ENCODE peak calls at places on chromosomes 2 and 18, in five cellular contexts. R is spleen, I is GM12878, D is breast epithelium, L is HCT116. A is an unnamed sample. For H3K27me3, the result is how much of the 10 kb centered on the place peaks cover.

GRCh38 chr2:240991378-240992263 is 6.8 kb upstream of the SNED1 start:
- DNase-seq in I (no peak), L (peak), D (peak), R (peak), A (peak)

GRCh38 chr2:139209586-139209985 is 429.4 kb upstream of the NXPH2 start:
- DNase-seq in I (no peak), L (no peak), D (no peak), R (no peak), A (no peak)

GRCh38 chr2:236867441-236868260 is 218.0 kb upstream of the COPS8 start:
- DNase-seq in D (peak), L (no peak), I (no peak), R (no peak), A (peak)

GRCh38 chr2:233418761-233419625 is 64.7 kb downstream of the DGKD start:
- DNase-seq in D (no peak), L (peak), I (peak), R (peak), A (peak)

GRCh38 chr2:147909178-147909577 is 64.3 kb downstream of the ACVR2A start:
- DNase-seq in R (no peak), I (no peak), L (no peak), D (no peak), A (no peak)

GRCh38 chr2:9297156-9297555 is 90.5 kb downstream of the ASAP2 start:
- DNase-seq in D (no peak), L (no peak), I (no peak), R (peak), A (no peak)

GRCh38 chr2:71940695-71941094 is 207.0 kb downstream of the CYP26B1 start:
- DNase-seq in L (no peak), R (no peak), D (no peak), I (no peak), A (no peak)

GRCh38 chr2:100321881-100322820 is at the start of gene LONRF2:
- DNase-seq in R (peak), I (no peak), D (peak), L (no peak), A (no peak)

GRCh38 chr2:190791983-190792575 is 88.5 kb upstream of the GLS start:
- DNase-seq in D (no peak), R (no peak), L (no peak), I (no peak), A (no peak)

GRCh38 chr2:43051316-43051715 is 175.1 kb downstream of the ZFP36L2 start:
- DNase-seq in L (peak), D (no peak), R (peak), I (no peak), A (peak)

GRCh38 chr2:143521404-143521803 is 392.2 kb downstream of the ARHGAP15 start:
- DNase-seq in D (no peak), I (no peak), L (no peak), R (no peak), A (no peak)

GRCh38 chr2:106638043-106638442 is 150.9 kb downstream of the CD8B2 start:
- DNase-seq in I (no peak), L (no peak), R (no peak), D (no peak), A (no peak)

GRCh38 chr18:27244259-27244658 is 59.2 kb upstream of the CHST9 start:
- DNase-seq in I (no peak), R (no peak), L (no peak), D (no peak), A (no peak)

GRCh38 chr2:128630974-128631697 is 312.5 kb upstream of the HS6ST1 start:
- DNase-seq in D (peak), I (no peak), R (peak), L (no peak), A (peak)

GRCh38 chr18:54906636-54907180 is 52.6 kb downstream of the CCDC68 start:
- DNase-seq in R (no peak), I (no peak), D (no peak), L (no peak), A (no peak)

GRCh38 chr18:362914-363295 is 95.1 kb upstream of the THOC1 start:
- DNase-seq in D (no peak), R (no peak), I (no peak), L (no peak), A (no peak)

GRCh38 chr2:121828281-121828731 is 72.9 kb downstream of the TSN start:
- DNase-seq in L (no peak), I (no peak), R (no peak), D (no peak), A (no peak)

GRCh38 chr18:78238404-78239089 is 741.1 kb upstream of the SALL3 start:
- DNase-seq in L (no peak), R (no peak), D (no peak), I (no peak), A (no peak)

GRCh38 chr2:75047189-75047812 is 88.9 kb downstream of the POLE4 start:
- DNase-seq in D (no peak), L (no peak), R (no peak), I (no peak), A (no peak)

GRCh38 chr2:149200109-149200520 is 130.3 kb upstream of the LYPD6 start:
- DNase-seq in R (no peak), I (no peak), L (no peak), D (no peak), A (no peak)

GRCh38 chr2:15601681-15602080 is 10.0 kb downstream of the DDX1 start:
- DNase-seq in R (no peak), D (no peak), L (no peak), I (no peak), A (no peak)

GRCh38 chr2:218540015-218540414 is 28.1 kb downstream of the USP37 start:
- DNase-seq in I (no peak), R (no peak), L (no peak), D (no peak), A (no peak)

GRCh38 chr18:3458952-3459853 is 9.2 kb downstream of the TGIF1 start:
- DNase-seq in L (no peak), R (no peak), D (no peak), I (no peak), A (no peak)

GRCh38 chr2:176392125-176392704 is 123.0 kb downstream of the MTX2 start:
- DNase-seq in L (no peak), D (no peak), R (no peak), I (no peak), A (no peak)

GRCh38 chr2:46299365-46300263 is 2.4 kb downstream of the EPAS1 start:
- DNase-seq in L (no peak), I (no peak), R (peak), D (no peak), A (peak)

GRCh38 chr2:160876765-160877164 is 283.5 kb upstream of the TANK start:
- DNase-seq in I (no peak), L (no peak), D (no peak), R (no peak), A (no peak)

GRCh38 chr2:61961231-61961901 is 55.9 kb downstream of the COMMD1 start:
- DNase-seq in R (no peak), D (no peak), I (no peak), L (no peak), A (no peak)

GRCh38 chr18:40534748-40535147 is 1420.3 kb upstream of the PIK3C3 start:
- DNase-seq in L (no peak), R (no peak), I (no peak), D (no peak), A (no peak)

GRCh38 chr2:160984426-160985077 is 175.7 kb upstream of the TANK start:
- DNase-seq in D (no peak), L (no peak), I (no peak), R (no peak), A (no peak)

GRCh38 chr2:228378696-228379425 is 197.4 kb upstream of the SPHKAP start:
- DNase-seq in D (no peak), I (no peak), R (no peak), L (no peak), A (no peak)

GRCh38 chr2:91477731-91478672 is 2786.5 kb downstream of the RPIA start:
- DNase-seq in L (no peak), D (peak), R (peak), I (no peak), A (no peak)

GRCh38 chr2:101418704-101419663 is 31.7 kb upstream of the CREG2 start:
- DNase-seq in D (no peak), L (peak), R (no peak), I (no peak), A (no peak)

GRCh38 chr2:71852141-71852711 is 295.4 kb downstream of the CYP26B1 start:
- DNase-seq in I (no peak), L (no peak), D (no peak), R (no peak), A (no peak)

GRCh38 chr2:182868049-182868422 is 1.6 kb upstream of the FRZB start:
- DNase-seq in D (no peak), L (no peak), R (no peak), I (no peak), A (no peak)

GRCh38 chr2:212894026-212894425 is 257.4 kb downstream of the IKZF2 start:
- DNase-seq in I (no peak), R (no peak), D (no peak), L (no peak), A (no peak)

GRCh38 chr2:139260052-139260430 is 479.9 kb upstream of the NXPH2 start:
- DNase-seq in I (no peak), L (no peak), R (no peak), D (no peak), A (no peak)

GRCh38 chr2:20339012-20339411 is 11.6 kb downstream of the PUM2 start:
- DNase-seq in D (no peak), R (no peak), I (no peak), L (no peak), A (no peak)

GRCh38 chr18:25518716-25519053 is 166.7 kb upstream of the ZNF521 start:
- DNase-seq in R (no peak), I (peak), D (no peak), L (no peak), A (no peak)

GRCh38 chr2:177869912-177870311 is 202.7 kb downstream of the PDE11A start:
- DNase-seq in R (no peak), I (no peak), L (no peak), D (no peak), A (no peak)

DNA sequence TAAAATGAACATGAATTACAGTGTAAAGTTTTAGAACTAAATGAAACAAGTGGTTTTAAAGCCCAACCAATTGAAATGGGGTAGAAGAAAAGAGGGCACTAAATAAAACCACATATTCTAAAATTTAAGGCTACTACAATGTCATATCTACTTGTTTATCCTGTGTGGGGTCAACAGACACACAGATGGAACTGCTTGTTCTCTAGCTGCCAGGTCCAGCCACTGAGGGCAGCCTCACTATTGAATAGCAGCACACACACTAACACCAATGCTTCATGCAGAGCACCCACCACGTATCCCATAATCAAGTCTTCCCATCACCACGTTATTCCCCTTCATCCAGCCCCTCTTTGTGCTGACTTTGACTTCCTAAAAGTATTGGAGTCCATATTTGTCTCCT is 88.1 kb downstream of the SPIRE1 start:
- DNase-seq in R (no peak), I (no peak), D (no peak), L (no peak), A (no peak)
- TF ChIP-seq POLR2A in R (no peak), I (no peak), D (no peak), L (no peak), A (no peak)

GRCh38 chr18:80009661-80010550 is 21.5 kb upstream of the TXNL4A start:
- DNase-seq in D (peak), L (peak), I (no peak), R (no peak), A (no peak)
- TF ChIP-seq POLR2AphosphoS5 in D (no peak), L (peak), I (no peak), R (no peak), A (no peak)

GRCh38 chr2:239731998-239732665 is 293.0 kb downstream of the NDUFA10 start:
- DNase-seq in D (no peak), L (no peak), I (no peak), R (peak), A (peak)

GRCh38 chr2:239732666-239733010 is 292.5 kb downstream of the NDUFA10 start:
- DNase-seq in I (no peak), D (no peak), R (peak), L (no peak), A (no peak)

GRCh38 chr2:239731422-239731821 is 293.7 kb downstream of the NDUFA10 start:
- DNase-seq in R (peak), L (no peak), D (no peak), I (no peak), A (peak)

GRCh38 chr2:239729681-239730566 is 295.2 kb downstream of the NDUFA10 start:
- DNase-seq in L (no peak), I (no peak), R (peak), D (no peak), A (peak)

DNA sequence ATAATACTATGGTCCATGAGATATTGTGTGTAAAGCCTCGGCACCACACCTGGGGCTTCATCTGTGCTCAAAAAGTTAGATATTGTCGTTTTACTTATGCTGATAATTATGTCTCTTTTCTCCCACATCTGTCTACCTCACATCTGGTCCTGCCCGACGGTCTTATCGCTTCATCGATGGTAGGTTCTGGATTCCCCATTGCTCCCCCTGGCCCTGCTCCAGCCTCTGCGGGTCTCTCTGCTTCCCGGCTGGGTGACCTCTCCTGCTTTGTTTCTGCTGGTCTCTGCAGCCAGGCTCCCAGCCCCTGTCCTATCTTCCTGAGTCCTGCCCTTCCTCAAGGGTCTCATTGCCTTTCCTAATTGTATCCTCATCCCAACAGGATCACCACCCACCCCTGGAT is 294.2 kb downstream of the NDUFA10 start:
- DNase-seq in D (no peak), I (no peak), L (no peak), R (peak), A (peak)
- H3K27me3 ChIP-seq in D (under half), I (under half), L (under half), R (under half), A (under half)

GRCh38 chr2:174325932-174326879 is 8.5 kb upstream of the SP9 start:
- DNase-seq in D (no peak), R (peak), L (no peak), I (no peak), A (peak)
- TF ChIP-seq POLR2A in D (no peak), R (no peak), L (no peak), I (no peak), A (no peak)

GRCh38 chr2:234975611-234976010 is 23.8 kb downstream of the SH3BP4 start:
- DNase-seq in D (no peak), R (no peak), L (no peak), I (no peak), A (no peak)

GRCh38 chr2:234974501-234975385 is 22.9 kb downstream of the SH3BP4 start:
- DNase-seq in R (no peak), L (no peak), D (no peak), I (no peak), A (no peak)

GRCh38 chr2:234970467-234970866 is 18.6 kb downstream of the SH3BP4 start:
- DNase-seq in L (no peak), I (no peak), D (no peak), R (no peak), A (no peak)

GRCh38 chr2:234971494-234971893 is 19.7 kb downstream of the SH3BP4 start:
- DNase-seq in I (no peak), D (no peak), R (no peak), L (no peak), A (no peak)

DNA sequence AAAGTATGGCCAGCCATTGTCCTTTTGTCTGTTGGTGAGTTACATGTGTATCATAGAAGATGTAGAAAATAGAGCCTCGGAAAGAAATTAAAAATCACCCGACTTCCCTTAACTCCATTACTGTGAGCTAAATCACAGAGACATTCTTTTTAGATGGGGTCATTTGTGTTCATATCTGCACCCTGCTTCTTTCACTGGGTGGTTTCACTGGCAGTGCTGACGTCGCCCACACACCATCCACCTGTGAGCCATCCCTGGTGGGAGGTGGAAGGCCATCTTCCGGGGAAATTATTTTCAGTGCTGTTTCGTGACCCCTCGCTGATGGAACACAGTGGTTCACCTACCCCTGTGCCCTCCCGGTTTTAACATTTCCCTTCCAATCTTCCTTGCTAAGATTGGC is 21.2 kb downstream of the SH3BP4 start:
- DNase-seq in R (no peak), D (no peak), I (no peak), L (no peak), A (no peak)
- TF ChIP-seq POLR2AphosphoS5 in R (no peak), D (no peak), I (no peak), L (no peak), A (no peak)

GRCh38 chr2:45170191-45170975 is 161.1 kb upstream of the SIX2 start:
- DNase-seq in R (no peak), L (no peak), I (no peak), D (no peak), A (no peak)
- H3K27me3 ChIP-seq in R (under half), L (under half), I (under half), D (under half), A (half or more)

DNA sequence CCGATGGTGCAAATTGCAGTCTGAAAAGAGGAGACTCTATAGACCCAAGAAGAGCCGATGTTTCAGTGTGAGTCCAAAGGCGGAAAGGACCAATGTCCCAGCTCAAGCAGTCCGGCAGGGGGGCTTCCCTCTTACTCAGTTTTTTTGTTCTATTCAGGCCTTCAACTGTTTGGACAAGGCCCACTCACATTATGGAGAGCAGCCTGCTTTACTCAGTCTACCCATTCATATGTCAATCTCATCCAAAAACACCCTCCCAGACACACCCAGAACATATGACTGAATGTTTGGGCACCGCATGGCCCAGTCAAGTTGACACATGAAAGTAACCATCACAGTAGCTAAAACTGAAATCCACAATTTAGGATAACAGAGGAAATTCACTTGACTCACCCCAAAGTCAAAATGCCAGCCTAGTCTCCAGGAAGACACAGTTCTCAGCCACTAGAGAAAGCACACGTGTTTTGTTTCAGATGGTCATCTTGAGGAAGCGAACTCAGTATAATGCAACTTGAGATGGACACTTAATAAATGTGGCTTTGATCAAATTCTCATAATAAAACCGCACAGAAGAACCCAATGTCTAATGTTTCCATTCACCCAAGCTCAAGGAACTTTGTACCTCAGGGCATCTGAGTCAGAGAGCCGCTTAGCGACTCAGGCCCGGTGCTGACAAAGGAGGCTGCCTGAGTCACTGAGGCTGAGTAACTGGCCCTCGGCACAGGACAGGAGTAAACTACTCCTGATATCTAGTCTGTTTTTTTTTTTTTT is 2.4 kb downstream of the FHL2 start:
- DNase-seq in R (no peak), D (peak), L (peak), I (no peak), A (no peak)
- TF ChIP-seq POLR2A in R (no peak), D (no peak), L (no peak), I (no peak), A (no peak)

A was measured in suprapubic skin.